ENCODE peak calls at places on chromosomes 13 and 19, in four cellular contexts. One of them, this sample, is unnamed.

GRCh38 chr13:19055611-19056010 is 126.0 kb downstream of the TUBA3C start:
- DNase-seq in esophagus squamous epithelium: no peak
- DNase-seq in RWPE1: no peak
- DNase-seq in CD4-positive, CD25-positive, alpha-beta regulatory T cell: no peak
- DNase-seq in this sample: no peak

GRCh38 chr13:110455941-110456340 is 105.6 kb downstream of the RAB20 start:
- DNase-seq in esophagus squamous epithelium: no peak
- DNase-seq in RWPE1: peak
- DNase-seq in CD4-positive, CD25-positive, alpha-beta regulatory T cell: peak
- DNase-seq in this sample: no peak

GRCh38 chr19:4329858-4330257 is 8.8 kb downstream of the STAP2 start:
- DNase-seq in esophagus squamous epithelium: no peak
- DNase-seq in RWPE1: no peak
- DNase-seq in CD4-positive, CD25-positive, alpha-beta regulatory T cell: no peak
- DNase-seq in this sample: no peak

GRCh38 chr13:100694722-100695644 is 20.4 kb upstream of the TMTC4 start:
- DNase-seq in esophagus squamous epithelium: no peak
- DNase-seq in RWPE1: no peak
- DNase-seq in CD4-positive, CD25-positive, alpha-beta regulatory T cell: no peak
- DNase-seq in this sample: no peak

GRCh38 chr13:51841732-51842131 is 3.2 kb downstream of the TMEM272 start:
- DNase-seq in esophagus squamous epithelium: no peak
- DNase-seq in RWPE1: no peak
- DNase-seq in CD4-positive, CD25-positive, alpha-beta regulatory T cell: no peak
- DNase-seq in this sample: no peak

GRCh38 chr13:101332583-101332982 is 83.7 kb downstream of the NALCN start:
- DNase-seq in esophagus squamous epithelium: no peak
- DNase-seq in RWPE1: no peak
- DNase-seq in CD4-positive, CD25-positive, alpha-beta regulatory T cell: no peak
- DNase-seq in this sample: no peak

GRCh38 chr19:21143846-21144245 is 2.0 kb downstream of the ZNF431 start:
- DNase-seq in esophagus squamous epithelium: no peak
- DNase-seq in RWPE1: peak
- DNase-seq in CD4-positive, CD25-positive, alpha-beta regulatory T cell: no peak
- DNase-seq in this sample: peak

GRCh38 chr19:56145698-56146097 is 4.6 kb downstream of the ZNF444 start:
- DNase-seq in esophagus squamous epithelium: no peak
- DNase-seq in RWPE1: no peak
- DNase-seq in CD4-positive, CD25-positive, alpha-beta regulatory T cell: no peak
- DNase-seq in this sample: no peak

GRCh38 chr19:43765109-43765876 is 10.5 kb upstream of the SMG9 start:
- DNase-seq in esophagus squamous epithelium: no peak
- DNase-seq in RWPE1: peak
- DNase-seq in CD4-positive, CD25-positive, alpha-beta regulatory T cell: peak
- DNase-seq in this sample: peak

GRCh38 chr19:44848036-44848804 is 2.1 kb downstream of the NECTIN2 start:
- DNase-seq in esophagus squamous epithelium: no peak
- DNase-seq in RWPE1: peak
- DNase-seq in CD4-positive, CD25-positive, alpha-beta regulatory T cell: no peak
- DNase-seq in this sample: no peak

GRCh38 chr13:48653074-48654054 is at the start of gene CYSLTR2:
- DNase-seq in esophagus squamous epithelium: no peak
- DNase-seq in RWPE1: no peak
- DNase-seq in CD4-positive, CD25-positive, alpha-beta regulatory T cell: peak
- DNase-seq in this sample: no peak

GRCh38 chr13:60887711-60888110 is 490.7 kb downstream of the TDRD3 start:
- DNase-seq in esophagus squamous epithelium: no peak
- DNase-seq in RWPE1: no peak
- DNase-seq in CD4-positive, CD25-positive, alpha-beta regulatory T cell: no peak
- DNase-seq in this sample: no peak

GRCh38 chr19:15025237-15025636 is 24.0 kb upstream of the CASP14 start:
- DNase-seq in esophagus squamous epithelium: no peak
- DNase-seq in RWPE1: peak
- DNase-seq in CD4-positive, CD25-positive, alpha-beta regulatory T cell: no peak
- DNase-seq in this sample: no peak

GRCh38 chr13:102724923-102725322 is 30.1 kb upstream of the METTL21C start:
- DNase-seq in esophagus squamous epithelium: no peak
- DNase-seq in RWPE1: peak
- DNase-seq in CD4-positive, CD25-positive, alpha-beta regulatory T cell: peak
- DNase-seq in this sample: peak

GRCh38 chr13:114013952-114014629 is 40.2 kb upstream of the C13orf46 start:
- DNase-seq in esophagus squamous epithelium: no peak
- DNase-seq in RWPE1: no peak
- DNase-seq in CD4-positive, CD25-positive, alpha-beta regulatory T cell: no peak
- DNase-seq in this sample: no peak

GRCh38 chr19:42206871-42207755 is 10.4 kb downstream of the DEDD2 start:
- DNase-seq in esophagus squamous epithelium: no peak
- DNase-seq in RWPE1: peak
- DNase-seq in CD4-positive, CD25-positive, alpha-beta regulatory T cell: no peak
- DNase-seq in this sample: peak

GRCh38 chr19:14248578-14249011 is 42.6 kb upstream of the ADGRL1 start:
- DNase-seq in esophagus squamous epithelium: no peak
- DNase-seq in RWPE1: no peak
- DNase-seq in CD4-positive, CD25-positive, alpha-beta regulatory T cell: peak
- DNase-seq in this sample: no peak

GRCh38 chr13:32426191-32426980 is 1.5 kb downstream of the N4BP2L1 start:
- DNase-seq in esophagus squamous epithelium: no peak
- DNase-seq in RWPE1: no peak
- DNase-seq in CD4-positive, CD25-positive, alpha-beta regulatory T cell: peak
- DNase-seq in this sample: no peak

GRCh38 chr19:46428278-46429141 is at the start of gene PNMA8C:
- DNase-seq in esophagus squamous epithelium: no peak
- DNase-seq in RWPE1: no peak
- DNase-seq in CD4-positive, CD25-positive, alpha-beta regulatory T cell: peak
- DNase-seq in this sample: no peak

GRCh38 chr13:102020611-102021216 is 381.1 kb downstream of the FGF14 start:
- DNase-seq in esophagus squamous epithelium: no peak
- DNase-seq in RWPE1: no peak
- DNase-seq in CD4-positive, CD25-positive, alpha-beta regulatory T cell: no peak
- DNase-seq in this sample: peak

GRCh38 chr13:46666727-46667456 is 113.9 kb downstream of the LRCH1 start:
- DNase-seq in esophagus squamous epithelium: no peak
- DNase-seq in RWPE1: no peak
- DNase-seq in CD4-positive, CD25-positive, alpha-beta regulatory T cell: no peak
- DNase-seq in this sample: no peak

GRCh38 chr19:51139299-51140018 is 2.6 kb upstream of the SIGLEC7 start:
- DNase-seq in esophagus squamous epithelium: no peak
- DNase-seq in RWPE1: no peak
- DNase-seq in CD4-positive, CD25-positive, alpha-beta regulatory T cell: no peak
- DNase-seq in this sample: no peak

GRCh38 chr19:53157601-53158000 is 1.3 kb downstream of the ZNF347 start:
- DNase-seq in esophagus squamous epithelium: no peak
- DNase-seq in RWPE1: no peak
- DNase-seq in CD4-positive, CD25-positive, alpha-beta regulatory T cell: no peak
- DNase-seq in this sample: no peak

GRCh38 chr19:42173695-42174094 is 41.4 kb upstream of the POU2F2 start:
- DNase-seq in esophagus squamous epithelium: no peak
- DNase-seq in RWPE1: no peak
- DNase-seq in CD4-positive, CD25-positive, alpha-beta regulatory T cell: no peak
- DNase-seq in this sample: no peak

DNA sequence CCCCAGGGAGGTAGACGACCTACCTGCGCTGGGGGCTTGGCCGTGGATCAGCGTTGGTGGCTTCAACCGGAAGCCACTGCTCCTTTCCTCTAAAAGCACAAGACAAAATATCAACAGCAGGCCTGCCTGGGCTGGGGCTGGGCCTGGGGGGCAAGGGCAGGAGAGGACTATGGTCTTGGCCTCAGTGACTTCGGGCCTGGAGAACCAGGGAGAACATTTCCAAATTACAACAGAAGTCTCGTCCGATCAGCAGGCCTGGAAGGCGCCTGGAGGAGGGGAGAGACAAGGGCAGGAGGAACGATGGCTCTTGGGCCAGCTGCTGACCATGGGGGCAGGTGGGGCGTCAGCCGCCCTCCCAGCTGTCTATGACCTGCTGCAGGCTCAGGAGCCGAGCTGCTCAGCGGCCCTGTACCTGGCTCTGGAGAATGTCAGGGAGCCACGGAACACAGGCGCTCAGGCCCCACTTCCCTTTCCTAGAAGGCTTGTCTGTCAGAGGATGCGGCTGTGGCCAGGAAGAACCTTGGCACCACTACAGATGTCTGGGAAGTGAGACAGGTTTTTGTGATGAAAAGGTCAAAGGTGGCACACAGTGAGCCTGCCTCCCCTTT is 19.4 kb downstream of the CAPS start:
- DNase-seq in esophagus squamous epithelium: no peak
- DNase-seq in RWPE1: no peak
- DNase-seq in CD4-positive, CD25-positive, alpha-beta regulatory T cell: no peak
- DNase-seq in this sample: no peak
- H3K27ac ChIP-seq in esophagus squamous epithelium: no peak
- H3K27ac ChIP-seq in RWPE1: peak
- H3K27ac ChIP-seq in CD4-positive, CD25-positive, alpha-beta regulatory T cell: no peak
- H3K27ac ChIP-seq in this sample: no peak

DNA sequence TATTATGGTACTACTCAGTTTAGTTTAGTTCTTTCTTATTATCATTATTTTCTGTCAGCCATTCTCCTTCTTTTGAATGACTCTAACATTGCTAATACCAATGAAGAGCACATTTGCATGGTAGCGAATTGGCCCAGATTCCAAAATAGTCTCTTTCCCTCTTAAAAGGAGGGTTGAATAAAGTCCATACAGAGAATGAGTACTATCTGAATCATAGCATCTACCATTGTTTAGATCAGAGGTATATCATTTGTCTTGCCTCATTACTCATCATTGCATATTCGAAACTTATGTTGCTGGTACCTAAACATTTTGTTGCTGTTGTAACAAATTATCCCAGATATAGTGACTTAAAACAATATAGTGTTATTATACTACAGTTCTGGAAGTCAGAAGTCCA is 1235.3 kb upstream of the ATXN8OS start:
- DNase-seq in esophagus squamous epithelium: no peak
- DNase-seq in RWPE1: peak
- DNase-seq in CD4-positive, CD25-positive, alpha-beta regulatory T cell: no peak
- DNase-seq in this sample: no peak
- H3K27ac ChIP-seq in esophagus squamous epithelium: no peak
- H3K27ac ChIP-seq in RWPE1: no peak
- H3K27ac ChIP-seq in CD4-positive, CD25-positive, alpha-beta regulatory T cell: no peak
- H3K27ac ChIP-seq in this sample: no peak

DNA sequence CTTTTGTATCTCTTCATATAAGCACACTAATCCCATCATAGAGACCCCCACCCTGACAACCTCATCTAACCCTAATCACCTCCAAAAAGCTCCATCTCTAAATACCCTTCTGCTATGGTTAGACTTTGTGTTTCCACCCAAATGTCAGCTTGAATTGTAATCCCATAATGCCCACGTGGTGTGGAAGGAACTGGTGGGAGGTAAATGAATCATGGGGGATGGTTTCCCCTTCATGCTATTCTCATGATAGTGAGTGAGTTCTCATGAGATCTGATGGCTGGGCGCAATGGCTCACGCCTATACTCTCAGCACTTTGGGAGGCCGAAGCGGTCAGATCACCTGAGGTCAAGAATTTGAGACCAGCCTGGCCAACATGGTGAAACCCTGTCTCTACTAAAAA is 2.5 kb downstream of the VMAC start:
- DNase-seq in esophagus squamous epithelium: no peak
- DNase-seq in RWPE1: no peak
- DNase-seq in CD4-positive, CD25-positive, alpha-beta regulatory T cell: no peak
- DNase-seq in this sample: no peak
- H3K27ac ChIP-seq in esophagus squamous epithelium: no peak
- H3K27ac ChIP-seq in RWPE1: no peak
- H3K27ac ChIP-seq in CD4-positive, CD25-positive, alpha-beta regulatory T cell: no peak
- H3K27ac ChIP-seq in this sample: no peak

DNA sequence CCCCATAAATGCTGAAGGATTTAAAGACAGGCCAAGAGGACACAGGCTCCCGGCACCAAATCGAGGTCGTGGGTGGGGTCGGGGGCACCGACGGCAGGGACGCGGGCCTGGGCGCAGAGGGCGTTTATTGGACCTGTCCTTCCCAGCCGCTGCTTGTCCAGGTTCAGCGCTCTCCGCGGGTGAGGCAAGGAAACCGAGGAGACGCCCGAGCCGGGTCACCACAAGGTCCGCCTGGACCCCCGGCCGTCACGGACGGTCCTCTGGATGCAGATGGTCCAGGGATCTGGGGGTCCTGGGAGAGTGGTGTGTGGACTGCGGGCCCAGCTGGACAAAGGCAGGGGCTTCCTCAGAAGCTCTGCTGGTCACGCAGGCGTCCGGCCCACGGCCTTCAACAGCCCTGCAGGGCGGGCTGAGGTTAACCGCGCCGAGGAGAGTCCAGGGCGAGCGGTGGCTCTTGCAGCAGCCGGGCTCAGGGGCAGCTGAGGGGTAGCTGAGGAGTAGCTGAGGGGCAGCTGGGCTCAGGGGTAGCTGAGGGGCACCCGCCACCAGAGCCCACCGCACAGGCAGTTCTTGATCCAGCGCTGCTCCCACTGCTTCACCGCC is 8.5 kb downstream of the CFD start:
- DNase-seq in esophagus squamous epithelium: no peak
- DNase-seq in RWPE1: no peak
- DNase-seq in CD4-positive, CD25-positive, alpha-beta regulatory T cell: no peak
- DNase-seq in this sample: no peak
- H3K27ac ChIP-seq in esophagus squamous epithelium: no peak
- H3K27ac ChIP-seq in RWPE1: peak
- H3K27ac ChIP-seq in CD4-positive, CD25-positive, alpha-beta regulatory T cell: no peak
- H3K27ac ChIP-seq in this sample: no peak